ENCODE peak calls at places on chromosomes 16 and 17, in four cellular contexts. O, J, Y and F are unnamed samples.
A peak's percentile ranks its signal among the peaks of the same experiment; 100 is the strongest.

GRCh38 chr17:82896071-82897000 is 56.5 kb upstream of the ZNF750 start:
- DNase-seq in J (no peak), O (no peak), Y (no peak), F (no peak)

GRCh38 chr16:50154369-50154947 is 1.4 kb downstream of the TENT4B start:
- DNase-seq in J (no peak), Y (no peak), O (no peak), F (no peak)

GRCh38 chr16:48810803-48811453 is 200.9 kb upstream of the N4BP1 start:
- DNase-seq in Y (no peak), O (no peak), J (no peak), F (no peak)

GRCh38 chr16:81889896-81890634 is 111.0 kb downstream of the PLCG2 start:
- DNase-seq in J (no peak), Y (peak; percentile 14), O (peak; percentile 26), F (no peak)

GRCh38 chr16:75265911-75266701 is 14.7 kb upstream of the BCAR1 start:
- DNase-seq in Y (no peak), O (peak; percentile 48), J (no peak), F (no peak)

GRCh38 chr17:47733414-47734288 is 615 bp downstream of the TBX21 start:
- DNase-seq in Y (no peak), O (no peak), J (peak; percentile 17), F (no peak)

GRCh38 chr17:80961516-80961915 is 30.1 kb upstream of the CHMP6 start:
- DNase-seq in Y (no peak), J (no peak), O (no peak), F (no peak)

GRCh38 chr16:3112058-3112880 is at the start of gene ZNF205:
- DNase-seq in J (peak; percentile 50), Y (no peak), O (peak; percentile 73), F (no peak)

GRCh38 chr16:75660321-75660720 is 12.7 kb downstream of the TERF2IP start:
- DNase-seq in Y (no peak), O (peak; percentile 72), J (no peak), F (no peak)

GRCh38 chr16:48901712-48902374 is 291.9 kb upstream of the N4BP1 start:
- DNase-seq in Y (no peak), J (no peak), O (no peak), F (no peak)

GRCh38 chr17:4560837-4561241 is 462 bp upstream of the GGT6 start:
- DNase-seq in J (no peak), Y (no peak), O (no peak), F (no peak)

GRCh38 chr17:82238562-82239201 is 9.8 kb downstream of the SLC16A3 start:
- DNase-seq in Y (peak; percentile 70), J (no peak), O (peak; percentile 56), F (no peak)

GRCh38 chr16:24075929-24076716 is 180.0 kb upstream of the CACNG3 start:
- DNase-seq in Y (no peak), J (no peak), O (peak; percentile 16), F (no peak)

GRCh38 chr16:57600952-57601580 is 27.4 kb upstream of the ADGRG1 start:
- DNase-seq in O (no peak), Y (no peak), J (no peak), F (no peak)

GRCh38 chr17:77425791-77426641 is 285.2 kb downstream of the SEC14L1 start:
- DNase-seq in O (no peak), J (no peak), Y (no peak), F (no peak)

GRCh38 chr17:2545393-2545792 is 33.7 kb upstream of the METTL16 start:
- DNase-seq in O (no peak), J (no peak), Y (no peak), F (no peak)

GRCh38 chr16:8088820-8089338 is 501.4 kb downstream of the TMEM114 start:
- DNase-seq in O (no peak), J (no peak), Y (no peak), F (no peak)

GRCh38 chr16:11211977-11212818 is 43.8 kb downstream of the SOCS1 start:
- DNase-seq in O (no peak), J (no peak), Y (no peak), F (no peak)

GRCh38 chr17:45844695-45845375 is at the start of gene SPPL2C:
- DNase-seq in O (no peak), J (no peak), Y (no peak), F (no peak)

GRCh38 chr17:16158721-16159120 is 56.6 kb downstream of the NCOR1 start:
- DNase-seq in O (no peak), Y (no peak), J (no peak), F (no peak)

GRCh38 chr17:3667366-3668278 is 756 bp downstream of the TAX1BP3 start:
- DNase-seq in J (peak; percentile 45), Y (peak; percentile 22), O (peak; percentile 61), F (no peak)

GRCh38 chr16:1991135-1991551 is 1.4 kb downstream of the SYNGR3 start:
- DNase-seq in J (no peak), O (no peak), Y (peak; percentile 51), F (no peak)

GRCh38 chr16:29680180-29680598 is 1.2 kb downstream of the QPRT start:
- DNase-seq in O (no peak), Y (no peak), J (no peak), F (no peak)

GRCh38 chr17:71802663-71803062 is 318.2 kb upstream of the SOX9 start:
- DNase-seq in Y (no peak), J (no peak), O (no peak), F (no peak)

GRCh38 chr16:85234310-85235235 is 122.3 kb upstream of the CIBAR2 start:
- DNase-seq in Y (no peak), O (no peak), J (no peak), F (no peak)

GRCh38 chr17:1797323-1797722 is 32.4 kb downstream of the SMYD4 start:
- DNase-seq in O (no peak), J (no peak), Y (no peak), F (no peak)

GRCh38 chr16:85360323-85361277 is 248.3 kb upstream of the CIBAR2 start:
- DNase-seq in Y (no peak), J (no peak), O (no peak), F (no peak)

GRCh38 chr17:40518401-40519088 is 17.1 kb upstream of the TNS4 start:
- DNase-seq in Y (no peak), J (no peak), O (no peak), F (no peak)

GRCh38 chr17:68509151-68510057 is 2.8 kb upstream of the PRKAR1A start:
- DNase-seq in Y (no peak), O (no peak), J (no peak), F (no peak)

GRCh38 chr17:31467502-31468256 is 76.2 kb downstream of the RAB11FIP4 start:
- DNase-seq in Y (no peak), O (peak; percentile 80), J (no peak), F (no peak)